ENCODE peak calls at places on chromosome 3, in five cellular contexts. K is astrocyte, P is cardiac muscle cell, E is GM23338, Q is HepG2. D is an unnamed sample.

GRCh38 chr3:48595526-48596121 is 495 bp upstream of the COL7A1 start:
- DNase-seq in K (peak), P (no peak), E (peak), Q (peak), D (peak)

GRCh38 chr3:40912461-40912860 is 286.8 kb upstream of the CTNNB1 start:
- DNase-seq in K (no peak), P (no peak), E (no peak), Q (peak), D (no peak)

GRCh38 chr3:72347819-72348319 is 500.4 kb downstream of the SHQ1 start:
- DNase-seq in K (peak), P (peak), E (peak), Q (no peak), D (no peak)

GRCh38 chr3:124783696-124784095 is 53.4 kb downstream of the UMPS start:
- DNase-seq in K (peak), P (no peak), E (no peak), Q (no peak), D (no peak)

GRCh38 chr3:15367059-15367458 is 34.7 kb upstream of the SH3BP5 start:
- DNase-seq in K (peak), P (no peak), E (no peak), Q (no peak), D (no peak)

GRCh38 chr3:156059950-156060501 is 60.4 kb upstream of the KCNAB1 start:
- DNase-seq in K (no peak), P (peak), E (peak), Q (no peak), D (no peak)

GRCh38 chr3:161452179-161452578 is 44.4 kb upstream of the OTOL1 start:
- DNase-seq in K (no peak), P (no peak), E (no peak), Q (no peak), D (no peak)

GRCh38 chr3:54264050-54264449 is 141.7 kb downstream of the CACNA2D3 start:
- DNase-seq in K (no peak), P (no peak), E (no peak), Q (no peak), D (no peak)

GRCh38 chr3:60147249-60147648 is 1097.4 kb upstream of the CFAP20DC start:
- DNase-seq in K (no peak), P (no peak), E (peak), Q (no peak), D (no peak)

GRCh38 chr3:107574650-107575049 is 51.9 kb downstream of the BBX start:
- DNase-seq in K (peak), P (peak), E (peak), Q (peak), D (no peak)

GRCh38 chr3:16935766-16936165 is 51.0 kb downstream of the PLCL2 start:
- DNase-seq in K (no peak), P (no peak), E (no peak), Q (no peak), D (no peak)

GRCh38 chr3:143885803-143886427 is 37.6 kb upstream of the SLC9A9 start:
- DNase-seq in K (no peak), P (peak), E (peak), Q (peak), D (no peak)

GRCh38 chr3:112699436-112699978 is 58.6 kb upstream of the CCDC80 start:
- DNase-seq in K (peak), P (no peak), E (peak), Q (no peak), D (no peak)

GRCh38 chr3:191192941-191193340 is 6.1 kb upstream of the OSTN start:
- DNase-seq in K (no peak), P (no peak), E (no peak), Q (no peak), D (no peak)

GRCh38 chr3:113754486-113755159 is 7.8 kb downstream of the ATP6V1A start:
- DNase-seq in K (no peak), P (no peak), E (no peak), Q (no peak), D (no peak)

GRCh38 chr3:37291275-37291700 is 116.9 kb upstream of the LRRFIP2 start:
- DNase-seq in K (peak), P (no peak), E (no peak), Q (no peak), D (no peak)

GRCh38 chr3:168625477-168625876 is 529.8 kb upstream of the GOLIM4 start:
- DNase-seq in K (no peak), P (no peak), E (no peak), Q (no peak), D (no peak)

GRCh38 chr3:195114026-195114425 is 156.9 kb downstream of the XXYLT1 start:
- DNase-seq in K (no peak), P (no peak), E (no peak), Q (no peak), D (no peak)

GRCh38 chr3:191362036-191362435 is 31.7 kb upstream of the UTS2B start:
- DNase-seq in K (no peak), P (no peak), E (no peak), Q (no peak), D (no peak)

GRCh38 chr3:121995190-121996137 is 26.6 kb downstream of the ILDR1 start:
- DNase-seq in K (peak), P (peak), E (peak), Q (peak), D (peak)

GRCh38 chr3:121992601-121993560 is 29.2 kb downstream of the ILDR1 start:
- DNase-seq in K (no peak), P (no peak), E (no peak), Q (no peak), D (no peak)

GRCh38 chr3:121985841-121986240 is 36.2 kb downstream of the ILDR1 start:
- DNase-seq in K (peak), P (no peak), E (no peak), Q (no peak), D (no peak)

GRCh38 chr3:121988146-121988545 is 33.9 kb downstream of the ILDR1 start:
- DNase-seq in K (peak), P (no peak), E (no peak), Q (no peak), D (no peak)

DNA sequence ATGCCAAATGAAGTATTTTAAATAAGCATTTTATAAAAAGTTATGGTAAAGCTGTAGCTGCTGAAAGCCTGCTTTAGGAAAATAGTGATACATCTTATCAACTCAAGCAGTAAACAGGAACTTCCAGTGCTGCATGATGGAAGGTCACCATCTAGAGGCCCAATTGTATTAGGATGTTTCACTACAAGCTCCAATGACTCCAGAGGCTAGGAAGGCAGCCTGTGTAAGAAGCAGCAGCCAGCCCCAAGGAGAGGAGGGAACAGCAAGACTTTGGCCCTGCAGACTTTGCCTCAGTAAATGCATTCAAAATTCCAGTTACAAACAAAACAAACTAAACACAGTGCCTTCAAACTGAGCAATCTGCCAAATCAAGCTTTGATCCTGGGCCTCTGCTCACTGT is 32.1 kb downstream of the ILDR1 start:
- DNase-seq in K (no peak), P (peak), E (peak), Q (no peak), D (no peak)
- TF ChIP-seq CTCF in K (no peak), P (peak), E (peak), Q (peak), D (no peak)

GRCh38 chr3:186239321-186239720 is 122.7 kb downstream of the DGKG start:
- DNase-seq in K (no peak), P (peak), E (peak), Q (no peak), D (no peak)
- TF ChIP-seq CTCF in K (peak), P (no peak), E (peak), Q (no peak), D (no peak)

DNA sequence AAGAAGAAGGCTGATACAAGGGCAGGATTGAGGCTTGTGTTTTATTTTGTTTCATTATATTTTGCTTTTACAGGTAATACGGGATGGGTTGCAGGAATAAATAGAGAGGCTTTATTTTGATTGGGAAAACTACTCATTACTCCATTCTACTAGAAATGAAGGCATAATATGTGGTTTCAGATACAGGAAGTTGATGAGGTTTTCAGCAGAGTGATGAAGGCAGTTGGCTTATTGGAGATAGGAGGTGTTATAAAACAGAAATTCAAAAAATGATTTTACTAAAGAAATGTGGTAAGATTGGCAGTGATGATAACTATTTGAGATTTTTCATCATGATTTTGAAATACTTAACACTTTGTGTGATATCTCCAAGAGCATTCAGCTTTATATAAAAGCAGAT is 1445.8 kb upstream of the CADM2 start:
- DNase-seq in K (no peak), P (no peak), E (no peak), Q (no peak), D (no peak)
- TF ChIP-seq CTCF in K (no peak), P (no peak), E (no peak), Q (no peak), D (no peak)

GRCh38 chr3:50154840-50155490 is at the start of gene SEMA3F:
- DNase-seq in K (peak), P (peak), E (peak), Q (peak), D (peak)

GRCh38 chr3:50153782-50154475 is 1.2 kb upstream of the SEMA3F start:
- DNase-seq in K (no peak), P (no peak), E (no peak), Q (no peak), D (no peak)

GRCh38 chr3:50155491-50155878 is 361 bp downstream of the SEMA3F start:
- DNase-seq in K (no peak), P (no peak), E (no peak), Q (no peak), D (no peak)

GRCh38 chr3:50155891-50156290 is 767 bp downstream of the SEMA3F start:
- DNase-seq in K (no peak), P (no peak), E (peak), Q (no peak), D (no peak)

DNA sequence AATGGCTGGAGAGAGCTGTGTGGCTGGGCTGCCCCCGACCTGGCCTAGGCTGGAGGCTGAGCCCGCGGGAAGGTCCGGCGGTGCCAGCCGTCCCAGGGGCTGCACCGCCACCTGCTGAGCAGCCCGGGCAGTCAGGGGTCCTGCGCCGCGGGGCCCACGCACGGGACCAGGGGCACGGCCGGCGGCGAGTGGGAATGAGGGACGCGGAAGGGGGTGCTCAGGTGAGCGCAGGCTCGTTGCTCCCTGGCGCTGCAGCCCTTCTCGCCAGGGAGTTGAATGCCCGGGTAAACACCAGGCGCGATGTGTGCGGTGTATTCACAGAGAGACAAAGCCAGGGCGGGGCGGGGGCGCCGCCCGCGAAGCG is 666 bp upstream of the SEMA3F start:
- DNase-seq in K (no peak), P (no peak), E (peak), Q (no peak), D (no peak)
- TF ChIP-seq CTCF in K (no peak), P (peak), E (no peak), Q (peak), D (no peak)

D was measured in glutamatergic neuron.